ENCODE peak calls at places on chromosome 2, in four cellular contexts. I is HL-60, Y is GM12878, D is K562. E is an unnamed sample.

GRCh38 chr2:217899231-217900009 is 103.4 kb downstream of the TNS1 start:
- DNase-seq in I (peak), Y (no peak), D (peak), E (peak)

GRCh38 chr2:232668805-232669444 is 28.2 kb upstream of the GIGYF2 start:
- DNase-seq in I (no peak), Y (no peak), D (no peak), E (no peak)

GRCh38 chr2:222944971-222945740 is 84.3 kb downstream of the ACSL3 start:
- DNase-seq in I (no peak), Y (no peak), D (no peak), E (no peak)

GRCh38 chr2:53970898-53971681 is at the start of gene PSME4:
- DNase-seq in I (peak), Y (no peak), D (peak), E (peak)

GRCh38 chr2:152493417-152493816 is 158.4 kb downstream of the FMNL2 start:
- DNase-seq in I (peak), Y (no peak), D (no peak), E (no peak)

GRCh38 chr2:65350714-65351113 is 81.7 kb downstream of the SPRED2 start:
- DNase-seq in I (no peak), Y (no peak), D (peak), E (no peak)

GRCh38 chr2:48488545-48488944 is 41.4 kb upstream of the STON1 start:
- DNase-seq in I (no peak), Y (no peak), D (no peak), E (no peak)

GRCh38 chr2:138777996-138778395 is 2.2 kb downstream of the NXPH2 start:
- DNase-seq in I (no peak), Y (no peak), D (no peak), E (no peak)

GRCh38 chr2:60530228-60530627 is 23.2 kb downstream of the BCL11A start:
- DNase-seq in I (no peak), Y (no peak), D (no peak), E (no peak)

GRCh38 chr2:2645162-2645855 is 314.2 kb upstream of the MYT1L start:
- DNase-seq in I (no peak), Y (no peak), D (no peak), E (no peak)

GRCh38 chr2:219562049-219563020 is 9.0 kb downstream of the OBSL1 start:
- DNase-seq in I (no peak), Y (no peak), D (no peak), E (no peak)

GRCh38 chr2:215218587-215219577 is 80.5 kb upstream of the ABCA12 start:
- DNase-seq in I (no peak), Y (no peak), D (no peak), E (no peak)

GRCh38 chr2:210324458-210324857 is 9.5 kb upstream of the MYL1 start:
- DNase-seq in I (no peak), Y (no peak), D (no peak), E (no peak)

GRCh38 chr2:165573534-165574461 is 104.3 kb downstream of the CSRNP3 start:
- DNase-seq in I (no peak), Y (no peak), D (no peak), E (no peak)

GRCh38 chr2:223835701-223836532 is 1.5 kb downstream of the AP1S3 start:
- DNase-seq in I (peak), Y (peak), D (no peak), E (peak)

GRCh38 chr2:201559067-201559710 is 84.1 kb downstream of the TMEM237 start:
- DNase-seq in I (no peak), Y (no peak), D (no peak), E (no peak)

GRCh38 chr2:213923543-213923942 is 487.3 kb upstream of the VWC2L start:
- DNase-seq in I (no peak), Y (no peak), D (no peak), E (no peak)
- TF ChIP-seq SPI1 in I (no peak), Y (no peak), D (no peak), E (no peak)

GRCh38 chr2:74887445-74887951 is 53.6 kb downstream of the HK2 start:
- DNase-seq in I (no peak), Y (no peak), D (no peak), E (no peak)
- TF ChIP-seq SPI1 in I (no peak), Y (no peak), D (no peak), E (no peak)

GRCh38 chr2:179243046-179243445 is 21.6 kb downstream of the SESTD1 start:
- DNase-seq in I (no peak), Y (no peak), D (no peak), E (no peak)
- TF ChIP-seq SPI1 in I (no peak), Y (no peak), D (no peak), E (no peak)

GRCh38 chr2:767440-767839 is 90.2 kb upstream of the TMEM18 start:
- DNase-seq in I (peak), Y (no peak), D (peak), E (no peak)
- TF ChIP-seq SPI1 in I (no peak), Y (no peak), D (no peak), E (no peak)

GRCh38 chr2:33014268-33014667 is 67.5 kb downstream of the LTBP1 start:
- DNase-seq in I (no peak), Y (no peak), D (no peak), E (no peak)
- TF ChIP-seq SPI1 in I (no peak), Y (no peak), D (no peak), E (no peak)

GRCh38 chr2:196677404-196677803 is 37.9 kb downstream of the CCDC150 start:
- DNase-seq in I (no peak), Y (no peak), D (no peak), E (no peak)
- TF ChIP-seq SPI1 in I (no peak), Y (no peak), D (no peak), E (no peak)

DNA sequence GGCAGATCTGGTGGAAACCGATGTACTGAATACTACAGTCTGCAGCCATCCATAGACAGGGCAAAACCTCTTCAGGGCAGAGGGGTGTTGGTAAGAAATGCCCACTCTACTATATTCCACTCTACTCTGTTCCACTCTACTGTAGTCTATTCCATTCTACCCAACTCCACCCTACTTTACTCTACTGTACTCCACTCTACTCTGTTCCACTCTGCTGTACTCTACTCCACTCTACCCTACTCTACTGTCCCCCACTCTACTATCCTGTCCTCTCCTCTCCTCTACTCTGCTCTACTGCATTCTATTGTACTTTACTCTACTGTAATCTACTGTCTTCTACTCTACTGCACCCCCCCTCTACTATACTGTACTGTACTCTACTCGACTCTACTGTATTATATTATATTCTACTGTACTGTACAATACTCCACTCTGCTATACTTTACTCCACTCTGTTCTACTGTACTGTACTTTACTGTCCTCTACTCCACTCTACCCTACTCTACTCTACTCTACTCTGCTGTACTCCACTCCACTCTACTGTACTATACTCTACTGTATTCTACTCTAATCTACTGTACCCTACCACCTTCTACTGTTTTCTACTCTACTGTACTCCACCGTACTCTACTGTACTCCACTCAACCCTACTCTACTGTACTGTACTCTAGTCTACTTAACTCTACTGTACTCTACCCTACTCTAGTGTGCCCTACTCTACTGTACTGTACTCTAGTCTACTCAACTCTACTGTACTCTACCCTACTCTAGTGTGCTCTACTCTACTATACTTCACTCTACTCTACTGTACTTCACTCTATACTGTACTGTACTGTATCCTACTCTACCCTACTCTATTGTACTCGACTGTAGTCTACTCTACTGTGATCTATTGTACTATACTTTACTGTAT is 17.0 kb upstream of the FOXI3 start:
- DNase-seq in I (no peak), Y (no peak), D (no peak), E (no peak)
- TF ChIP-seq SPI1 in I (no peak), Y (no peak), D (no peak), E (no peak)

GRCh38 chr2:110114007-110114591 is 1.5 kb downstream of the MALL start:
- DNase-seq in I (no peak), Y (no peak), D (no peak), E (no peak)
- TF ChIP-seq SPI1 in I (no peak), Y (no peak), D (no peak), E (no peak)